ENCODE peak calls at places on chromosomes 16 and 17, in four cellular contexts. One of them, this sample, is unnamed.

GRCh38 chr17:81684442-81684911 is 666 bp downstream of the HGS start:
- DNase-seq in NCI-H774: no peak
- DNase-seq in nucleus accumbens: no peak
- DNase-seq in ovary: no peak
- DNase-seq in this sample: no peak

GRCh38 chr16:88963583-88963982 is 13.4 kb downstream of the CBFA2T3 start:
- DNase-seq in NCI-H774: no peak
- DNase-seq in nucleus accumbens: no peak
- DNase-seq in ovary: no peak
- DNase-seq in this sample: no peak

GRCh38 chr16:11791144-11791828 is 5.8 kb downstream of the ZC3H7A start:
- DNase-seq in NCI-H774: no peak
- DNase-seq in nucleus accumbens: no peak
- DNase-seq in ovary: no peak
- DNase-seq in this sample: no peak

GRCh38 chr17:74192950-74193781 is 10.3 kb upstream of the RPL38 start:
- DNase-seq in NCI-H774: peak; percentile 86
- DNase-seq in nucleus accumbens: peak; percentile 30
- DNase-seq in ovary: no peak
- DNase-seq in this sample: peak; percentile 84

GRCh38 chr17:41538565-41538991 is 10.5 kb upstream of the KRT19 start:
- DNase-seq in NCI-H774: no peak
- DNase-seq in nucleus accumbens: no peak
- DNase-seq in ovary: no peak
- DNase-seq in this sample: no peak

GRCh38 chr16:11634307-11634706 is 33.9 kb upstream of the SNN start:
- DNase-seq in NCI-H774: no peak
- DNase-seq in nucleus accumbens: no peak
- DNase-seq in ovary: no peak
- DNase-seq in this sample: no peak

GRCh38 chr16:15653227-15653626 is 3.2 kb downstream of the NDE1 start:
- DNase-seq in NCI-H774: no peak
- DNase-seq in nucleus accumbens: no peak
- DNase-seq in ovary: no peak
- DNase-seq in this sample: no peak

GRCh38 chr17:28612531-28612930 is 1.5 kb downstream of the RSKR start:
- DNase-seq in NCI-H774: no peak
- DNase-seq in nucleus accumbens: no peak
- DNase-seq in ovary: no peak
- DNase-seq in this sample: no peak

GRCh38 chr16:88777801-88778415 is 7.1 kb downstream of the PIEZO1 start:
- DNase-seq in NCI-H774: no peak
- DNase-seq in nucleus accumbens: no peak
- DNase-seq in ovary: no peak
- DNase-seq in this sample: no peak

GRCh38 chr16:31216552-31217530 is at the start of gene PYDC1:
- DNase-seq in NCI-H774: no peak
- DNase-seq in nucleus accumbens: no peak
- DNase-seq in ovary: no peak
- DNase-seq in this sample: no peak

GRCh38 chr17:74892974-74893911 is at the start of gene FADS6:
- DNase-seq in NCI-H774: no peak
- DNase-seq in nucleus accumbens: no peak
- DNase-seq in ovary: no peak
- DNase-seq in this sample: peak; percentile 70

GRCh38 chr16:17271687-17272086 is 199.1 kb downstream of the XYLT1 start:
- DNase-seq in NCI-H774: no peak
- DNase-seq in nucleus accumbens: peak; percentile 39
- DNase-seq in ovary: peak; percentile 67
- DNase-seq in this sample: no peak

GRCh38 chr16:89113661-89114060 is 20.0 kb downstream of the ACSF3 start:
- DNase-seq in NCI-H774: no peak
- DNase-seq in nucleus accumbens: no peak
- DNase-seq in ovary: peak; percentile 30
- DNase-seq in this sample: no peak

GRCh38 chr17:63542942-63543821 is 7.1 kb upstream of the DCAF7 start:
- DNase-seq in NCI-H774: peak; percentile 78
- DNase-seq in nucleus accumbens: no peak
- DNase-seq in ovary: peak; percentile 21
- DNase-seq in this sample: peak; percentile 40

GRCh38 chr16:85067024-85067423 is 39.4 kb downstream of the KIAA0513 start:
- DNase-seq in NCI-H774: no peak
- DNase-seq in nucleus accumbens: no peak
- DNase-seq in ovary: no peak
- DNase-seq in this sample: no peak

GRCh38 chr17:80348551-80349436 is 66.2 kb upstream of the ENDOV start:
- DNase-seq in NCI-H774: no peak
- DNase-seq in nucleus accumbens: no peak
- DNase-seq in ovary: peak; percentile 10
- DNase-seq in this sample: no peak

GRCh38 chr17:66436643-66437042 is 134.2 kb downstream of the PRKCA start:
- DNase-seq in NCI-H774: no peak
- DNase-seq in nucleus accumbens: no peak
- DNase-seq in ovary: no peak
- DNase-seq in this sample: no peak

GRCh38 chr16:56860226-56861020 is 4.6 kb upstream of the SLC12A3 start:
- DNase-seq in NCI-H774: no peak
- DNase-seq in nucleus accumbens: no peak
- DNase-seq in ovary: no peak
- DNase-seq in this sample: no peak

GRCh38 chr16:48197294-48197693 is 41.5 kb upstream of the ABCC12 start:
- DNase-seq in NCI-H774: no peak
- DNase-seq in nucleus accumbens: no peak
- DNase-seq in ovary: no peak
- DNase-seq in this sample: no peak

GRCh38 chr16:23160574-23160973 is 11.3 kb upstream of the USP31 start:
- DNase-seq in NCI-H774: no peak
- DNase-seq in nucleus accumbens: no peak
- DNase-seq in ovary: no peak
- DNase-seq in this sample: no peak

GRCh38 chr17:70390059-70390458 is 220.7 kb downstream of the KCNJ2 start:
- DNase-seq in NCI-H774: no peak
- DNase-seq in nucleus accumbens: no peak
- DNase-seq in ovary: no peak
- DNase-seq in this sample: no peak

GRCh38 chr16:85923153-85924021 is 24.4 kb downstream of the IRF8 start:
- DNase-seq in NCI-H774: no peak
- DNase-seq in nucleus accumbens: no peak
- DNase-seq in ovary: peak; percentile 64
- DNase-seq in this sample: no peak

GRCh38 chr17:76036497-76037380 is 9.6 kb upstream of the EVPL start:
- DNase-seq in NCI-H774: no peak
- DNase-seq in nucleus accumbens: no peak
- DNase-seq in ovary: peak; percentile 63
- DNase-seq in this sample: no peak

GRCh38 chr17:49815761-49816281 is 27.3 kb downstream of the KAT7 start:
- DNase-seq in NCI-H774: no peak
- DNase-seq in nucleus accumbens: no peak
- DNase-seq in ovary: no peak
- DNase-seq in this sample: peak; percentile 75

GRCh38 chr16:58461640-58462039 is 38.3 kb upstream of the NDRG4 start:
- DNase-seq in NCI-H774: no peak
- DNase-seq in nucleus accumbens: no peak
- DNase-seq in ovary: no peak
- DNase-seq in this sample: no peak

GRCh38 chr17:29855686-29856085 is 74.3 kb downstream of the SSH2 start:
- DNase-seq in NCI-H774: no peak
- DNase-seq in nucleus accumbens: no peak
- DNase-seq in ovary: no peak
- DNase-seq in this sample: no peak

GRCh38 chr16:51095890-51096626 is 55.0 kb downstream of the SALL1 start:
- DNase-seq in NCI-H774: no peak
- DNase-seq in nucleus accumbens: no peak
- DNase-seq in ovary: no peak
- DNase-seq in this sample: no peak

GRCh38 chr16:88914750-88915368 is 48.4 kb upstream of the PABPN1L start:
- DNase-seq in NCI-H774: no peak
- DNase-seq in nucleus accumbens: no peak
- DNase-seq in ovary: no peak
- DNase-seq in this sample: no peak

GRCh38 chr16:83851473-83851872 is 43.7 kb downstream of the HSBP1 start:
- DNase-seq in NCI-H774: no peak
- DNase-seq in nucleus accumbens: no peak
- DNase-seq in ovary: no peak
- DNase-seq in this sample: no peak

GRCh38 chr16:3183445-3184139 is 4.4 kb upstream of the OR1F1 start:
- DNase-seq in NCI-H774: no peak
- DNase-seq in nucleus accumbens: no peak
- DNase-seq in ovary: no peak
- DNase-seq in this sample: no peak

GRCh38 chr16:89409161-89409711 is 81.1 kb downstream of the ANKRD11 start:
- DNase-seq in NCI-H774: no peak
- DNase-seq in nucleus accumbens: no peak
- DNase-seq in ovary: no peak
- DNase-seq in this sample: no peak